ENCODE peak calls at places on chromosomes 5 and 9, in seven cellular contexts. P, M, X, Z, I, Q and B are unnamed samples.

GRCh38 chr5:87347841-87348240 is 64.9 kb downstream of the CCNH start:
- DNase-seq in I (no peak), Z (no peak), P (no peak), M (no peak), Q (no peak), X (no peak), B (no peak)

GRCh38 chr5:139272471-139273321 is 20.8 kb upstream of the MATR3 start:
- DNase-seq in Q (no peak), Z (no peak), X (no peak), P (no peak), I (peak), M (no peak), B (peak)

GRCh38 chr9:132996526-132996925 is 18.0 kb downstream of the GFI1B start:
- DNase-seq in P (no peak), X (peak), Q (no peak), I (no peak), Z (no peak), M (peak), B (no peak)

GRCh38 chr9:122402403-122403268 is 31.8 kb downstream of the PTGS1 start:
- DNase-seq in P (peak), X (peak), I (peak), Z (no peak), M (no peak), Q (no peak), B (no peak)

GRCh38 chr5:74199436-74200210 is 440.9 kb downstream of the ENC1 start:
- DNase-seq in Q (no peak), P (no peak), I (no peak), M (no peak), Z (no peak), X (no peak), B (no peak)

GRCh38 chr5:6333182-6333905 is 45.0 kb downstream of the MED10 start:
- DNase-seq in I (no peak), Z (no peak), P (no peak), M (peak), Q (no peak), X (no peak), B (no peak)

GRCh38 chr9:113678874-113679273 is 197.2 kb upstream of the ZNF618 start:
- DNase-seq in P (no peak), I (no peak), Z (no peak), M (no peak), X (no peak), Q (no peak), B (no peak)

GRCh38 chr9:89463986-89464901 is 33.7 kb downstream of the SEMA4D start:
- DNase-seq in I (no peak), Q (peak), Z (no peak), P (no peak), X (no peak), M (no peak), B (no peak)

GRCh38 chr5:135670588-135670987 is 91.8 kb upstream of the CXCL14 start:
- DNase-seq in Z (no peak), Q (no peak), I (no peak), X (no peak), P (no peak), M (no peak), B (no peak)

GRCh38 chr5:74434124-74434899 is 206.2 kb downstream of the ENC1 start:
- DNase-seq in Q (no peak), Z (no peak), M (peak), I (no peak), P (no peak), X (no peak), B (no peak)

GRCh38 chr9:101912698-101913097 is 174.3 kb upstream of the GRIN3A start:
- DNase-seq in Q (no peak), M (no peak), I (no peak), Z (no peak), P (no peak), X (no peak), B (no peak)

GRCh38 chr5:5335708-5336211 is 86.7 kb upstream of the ICE1 start:
- DNase-seq in Q (no peak), Z (no peak), I (peak), P (peak), X (no peak), M (no peak), B (no peak)

GRCh38 chr9:135240871-135241311 is 153.4 kb downstream of the OLFM1 start:
- DNase-seq in Z (no peak), M (no peak), I (no peak), P (no peak), Q (no peak), X (no peak), B (no peak)

GRCh38 chr5:3595102-3595961 is at the start of gene IRX1:
- DNase-seq in M (peak), Q (no peak), P (no peak), I (no peak), X (no peak), Z (peak), B (no peak)

GRCh38 chr9:76667521-76667957 is 96.7 kb upstream of the PCA3 start:
- DNase-seq in I (no peak), X (peak), Z (no peak), P (no peak), Q (no peak), M (no peak), B (no peak)

GRCh38 chr9:107389617-107390071 is 99.9 kb downstream of the KLF4 start:
- DNase-seq in Q (no peak), M (no peak), I (peak), X (no peak), Z (no peak), P (no peak), B (peak)

DNA sequence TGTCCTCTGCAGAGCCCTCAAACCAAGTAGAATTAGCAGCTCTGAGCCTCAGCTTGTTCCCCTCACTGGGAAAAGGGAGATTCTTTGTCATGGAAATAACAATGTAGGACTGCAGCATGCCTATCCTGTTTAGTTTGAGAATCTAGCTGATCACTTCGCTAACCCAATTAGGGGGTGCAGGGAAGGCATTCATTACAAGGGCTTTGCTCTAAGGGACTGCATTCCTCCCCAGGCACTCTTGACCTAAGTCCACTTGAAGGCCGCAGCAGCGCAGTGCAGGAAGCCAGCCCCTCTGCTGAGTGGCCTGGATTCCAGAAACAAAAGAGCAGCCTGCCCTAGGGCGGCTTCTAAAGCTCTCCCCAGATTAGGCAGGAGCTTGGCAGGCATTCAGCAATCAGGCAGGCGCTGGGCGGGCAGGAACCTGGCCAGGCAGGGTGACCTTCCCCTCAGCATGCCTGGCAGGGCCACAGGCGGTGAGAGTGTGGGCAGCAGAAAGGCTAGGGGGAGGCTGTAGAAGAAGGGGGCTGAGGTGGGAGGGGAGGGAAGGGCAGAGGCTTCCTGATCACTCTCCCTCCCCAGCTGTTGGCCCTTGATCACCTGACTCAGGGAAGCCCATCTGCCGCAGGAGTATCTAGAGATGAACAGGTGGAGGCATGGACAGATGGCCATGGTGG is 24.8 kb downstream of the CCNJL start:
- DNase-seq in M (peak), I (peak), Q (no peak), Z (peak), X (no peak), P (no peak), B (peak)
- TF ChIP-seq JUND in M (no peak), I (no peak), Q (no peak), Z (no peak), X (no peak), P (no peak), B (no peak)

DNA sequence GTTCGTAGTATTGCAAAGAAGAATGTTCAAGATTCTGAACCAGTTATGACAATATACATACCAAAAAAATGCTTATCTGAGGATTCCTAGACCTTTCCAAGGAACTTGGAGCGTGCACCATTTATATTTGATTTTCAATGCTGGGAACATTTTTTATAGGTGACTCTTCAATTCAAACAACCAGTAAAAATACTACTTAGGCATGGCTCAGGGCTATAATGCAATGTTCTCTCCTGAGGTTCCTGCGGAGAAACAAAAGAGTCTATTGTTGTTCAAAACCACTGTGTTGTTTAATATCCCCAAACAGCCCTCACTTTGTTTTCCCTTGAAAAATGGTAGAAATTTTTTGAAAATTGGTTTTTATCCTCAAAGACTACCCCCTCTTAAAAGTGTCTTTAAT is 335.7 kb upstream of the IZUMO3 start:
- DNase-seq in I (no peak), M (no peak), X (no peak), Q (no peak), P (no peak), Z (no peak), B (peak)
- TF ChIP-seq JUND in I (no peak), M (no peak), X (no peak), Q (no peak), P (no peak), Z (no peak), B (no peak)

GRCh38 chr9:69894720-69895119 is 74.1 kb downstream of the CFAP95 start:
- DNase-seq in M (no peak), Z (no peak), Q (no peak), I (peak), P (no peak), X (no peak), B (no peak)

GRCh38 chr9:69895659-69896058 is 75.0 kb downstream of the CFAP95 start:
- DNase-seq in P (no peak), M (no peak), Z (no peak), Q (no peak), I (no peak), X (no peak), B (no peak)

GRCh38 chr9:69891696-69892095 is 71.1 kb downstream of the CFAP95 start:
- DNase-seq in Q (no peak), I (no peak), P (no peak), X (no peak), Z (no peak), M (no peak), B (no peak)

GRCh38 chr9:69893057-69893456 is 72.4 kb downstream of the CFAP95 start:
- DNase-seq in X (no peak), P (no peak), Z (no peak), Q (no peak), M (no peak), I (no peak), B (no peak)

DNA sequence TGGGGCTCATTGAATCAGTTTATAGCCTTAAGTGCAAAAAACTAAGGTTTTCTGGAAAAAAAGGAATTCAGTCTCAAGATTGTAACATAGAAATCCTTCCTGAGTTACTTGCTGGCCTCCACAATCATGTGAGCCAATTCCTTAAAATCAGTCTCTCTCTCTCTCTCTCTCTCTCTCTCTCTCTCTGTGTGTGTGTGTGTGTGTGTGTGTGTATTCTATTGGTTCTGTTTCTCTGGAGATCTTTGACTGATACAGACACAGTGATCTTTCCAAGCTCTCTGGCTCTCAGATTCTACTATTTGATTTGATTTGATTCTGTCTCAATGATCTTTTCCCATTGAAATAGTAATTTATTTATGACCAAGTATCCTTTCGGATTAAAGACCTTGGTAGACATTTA is 74.6 kb downstream of the CFAP95 start:
- DNase-seq in Q (no peak), M (no peak), X (no peak), P (no peak), Z (no peak), I (no peak), B (no peak)
- TF ChIP-seq JUND in Q (no peak), M (no peak), X (no peak), P (no peak), Z (no peak), I (no peak), B (no peak)

GRCh38 chr9:737400-738120 is 103.9 kb upstream of the DMRT1 start:
- DNase-seq in I (no peak), Q (no peak), X (no peak), M (no peak), P (no peak), Z (no peak), B (no peak)

GRCh38 chr9:734831-735511 is 106.5 kb upstream of the DMRT1 start:
- DNase-seq in Q (no peak), M (no peak), P (no peak), I (peak), X (no peak), Z (no peak), B (no peak)

GRCh38 chr9:739362-739761 is 102.1 kb upstream of the DMRT1 start:
- DNase-seq in X (no peak), M (no peak), Q (no peak), P (no peak), I (no peak), Z (no peak), B (no peak)

GRCh38 chr9:742104-742503 is 99.4 kb upstream of the DMRT1 start:
- DNase-seq in X (no peak), I (no peak), M (no peak), Q (no peak), P (no peak), Z (no peak), B (no peak)

GRCh38 chr9:738209-738915 is 103.1 kb upstream of the DMRT1 start:
- DNase-seq in I (no peak), Z (no peak), X (no peak), M (no peak), Q (no peak), P (peak), B (no peak)
- TF ChIP-seq JUND in I (no peak), Z (no peak), X (no peak), M (peak), Q (no peak), P (no peak), B (no peak)

DNA sequence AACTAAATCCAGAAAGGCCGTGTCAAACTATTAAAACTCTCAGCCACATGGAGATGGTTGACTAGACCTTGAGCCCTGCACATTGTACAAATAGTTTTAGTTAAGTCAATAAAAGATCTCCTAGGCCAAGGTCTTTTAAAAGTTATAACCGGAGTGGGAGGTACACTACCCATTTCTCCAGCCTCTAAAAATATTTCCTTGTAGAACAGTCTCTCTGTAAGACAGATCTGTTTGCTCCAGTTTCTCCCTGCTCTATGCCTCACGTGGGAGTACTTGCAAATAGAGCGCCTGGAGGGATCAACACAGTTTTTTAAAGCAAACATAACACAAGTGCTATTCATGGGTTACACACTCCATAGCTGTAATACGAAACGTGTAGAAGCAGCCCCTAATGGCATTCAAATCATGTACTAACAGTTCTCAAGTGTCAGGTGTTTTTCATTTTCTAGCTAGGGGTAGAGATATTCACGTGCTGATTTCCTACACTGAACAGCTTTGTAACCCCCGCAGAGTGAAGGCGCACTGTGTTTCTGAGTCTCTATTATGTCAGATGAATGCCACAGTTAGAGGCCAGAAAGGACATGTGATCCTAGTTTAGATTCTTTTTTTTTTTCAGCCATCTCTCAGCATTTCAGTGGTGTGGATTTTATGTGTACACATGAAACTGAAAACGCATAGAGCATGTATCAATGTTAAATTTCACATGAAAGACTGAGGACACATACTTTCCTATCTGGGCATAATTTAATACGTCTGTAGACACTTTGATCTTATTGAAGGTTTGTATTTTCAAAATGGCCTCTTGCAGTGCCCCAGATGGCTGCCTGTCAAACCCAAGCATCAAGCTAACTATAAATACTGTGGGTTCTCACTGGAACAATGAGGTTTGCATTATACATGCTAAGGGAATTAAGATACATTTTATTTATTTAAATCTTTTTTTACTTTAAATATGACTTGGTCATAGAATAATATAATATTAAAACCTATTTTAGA is 703.2 kb upstream of the GRAMD2B start:
- DNase-seq in X (no peak), P (no peak), Q (no peak), I (peak), Z (no peak), M (no peak), B (peak)
- TF ChIP-seq JUND in X (no peak), P (no peak), Q (no peak), I (no peak), Z (no peak), M (no peak), B (no peak)

GRCh38 chr5:180829711-180830110 is 27.1 kb upstream of the MGAT1 start:
- DNase-seq in X (no peak), P (no peak), M (no peak), Z (no peak), Q (no peak), I (no peak), B (no peak)

GRCh38 chr5:180823938-180824629 is 21.5 kb upstream of the MGAT1 start:
- DNase-seq in I (no peak), P (no peak), Q (no peak), Z (peak), M (no peak), X (no peak), B (no peak)

GRCh38 chr5:180823346-180823745 is 20.7 kb upstream of the MGAT1 start:
- DNase-seq in M (no peak), P (no peak), I (no peak), X (no peak), Z (peak), Q (no peak), B (peak)

GRCh38 chr5:180824630-180825476 is 22.2 kb upstream of the MGAT1 start:
- DNase-seq in M (no peak), I (no peak), P (no peak), X (no peak), Z (peak), Q (no peak), B (no peak)

GRCh38 chr5:180825768-180826525 is 23.3 kb upstream of the MGAT1 start:
- DNase-seq in Q (no peak), M (no peak), P (no peak), Z (no peak), I (peak), X (no peak), B (no peak)
- TF ChIP-seq JUND in Q (no peak), M (no peak), P (peak), Z (no peak), I (no peak), X (no peak), B (no peak)

DNA sequence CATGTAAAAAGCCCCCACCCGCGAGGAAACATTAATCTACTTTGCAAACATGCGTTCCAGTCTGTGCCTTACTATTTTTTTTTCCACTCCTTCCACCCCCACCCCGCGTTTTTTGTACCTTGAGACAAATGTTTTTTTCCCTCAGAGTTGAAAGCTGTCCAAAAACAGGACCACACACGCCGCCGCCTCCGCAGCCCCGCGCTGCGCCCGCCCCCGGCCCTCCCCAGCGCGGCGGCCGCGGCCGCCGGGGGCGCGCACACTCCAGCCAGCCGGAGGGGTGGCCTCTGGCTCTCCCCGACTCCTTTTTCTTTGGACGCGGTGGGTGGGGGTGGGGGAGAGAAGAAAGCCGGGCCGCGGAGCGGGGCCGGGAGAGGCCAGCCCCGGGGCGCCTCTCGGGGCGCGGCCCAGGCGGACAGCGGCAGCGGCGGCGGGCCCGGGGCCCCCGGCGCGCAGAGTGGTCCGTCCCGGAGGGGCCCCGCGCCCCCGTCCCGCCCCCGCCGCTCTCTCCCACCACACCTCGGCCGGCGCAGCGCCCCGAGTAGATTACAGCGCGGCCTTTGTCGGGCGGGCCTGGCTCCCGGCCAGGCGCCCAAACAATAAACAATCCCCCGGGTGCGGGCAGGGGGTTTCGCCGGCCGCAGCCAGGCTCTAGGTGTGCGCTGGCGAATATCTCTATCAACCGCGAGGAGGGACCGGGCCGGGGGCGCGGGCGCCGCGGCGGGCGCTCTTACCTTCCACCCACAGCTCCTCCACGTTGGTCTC is 10.9 kb downstream of the PTCH1 start:
- DNase-seq in I (peak), Z (peak), M (peak), X (peak), P (no peak), Q (no peak), B (no peak)
- TF ChIP-seq JUND in I (no peak), Z (peak), M (no peak), X (peak), P (no peak), Q (peak), B (no peak)

GRCh38 chr5:177004961-177005360 is 1.6 kb downstream of the UIMC1 start:
- DNase-seq in P (no peak), Z (no peak), Q (no peak), M (no peak), I (no peak), X (no peak), B (no peak)

GRCh38 chr5:177006265-177006972 is at the start of gene UIMC1:
- DNase-seq in Q (peak), Z (peak), M (peak), I (peak), X (peak), P (peak), B (peak)

GRCh38 chr5:177010150-177010549 is 3.6 kb upstream of the UIMC1 start:
- DNase-seq in X (no peak), I (no peak), M (no peak), Q (no peak), Z (no peak), P (no peak), B (no peak)

GRCh38 chr5:177005619-177006264 is 837 bp downstream of the UIMC1 start:
- DNase-seq in X (peak), P (peak), I (peak), M (peak), Z (no peak), Q (no peak), B (peak)

GRCh38 chr5:177008716-177009115 is 2.1 kb upstream of the UIMC1 start:
- DNase-seq in M (no peak), Q (no peak), P (no peak), X (no peak), Z (no peak), I (no peak), B (no peak)
- TF ChIP-seq JUND in M (no peak), Q (no peak), P (no peak), X (no peak), Z (no peak), I (no peak), B (no peak)